ENCODE peak calls at places on chromosomes 1 and 21, in four cellular contexts. X, S, N and I are unnamed samples.

GRCh38 chr1:119404736-119405135 is 10.2 kb upstream of the HSD3B2 start:
- DNase-seq in X (no peak), S (no peak), N (no peak), I (no peak)

GRCh38 chr1:182217967-182218366 is 156.5 kb upstream of the ZNF648 start:
- DNase-seq in X (no peak), S (no peak), N (no peak), I (no peak)

GRCh38 chr1:90722874-90723273 is 5.8 kb upstream of the BARHL2 start:
- DNase-seq in X (no peak), S (no peak), N (no peak), I (no peak)

GRCh38 chr1:3472088-3472850 is 17.8 kb downstream of the ARHGEF16 start:
- DNase-seq in X (no peak), S (no peak), N (no peak), I (no peak)

GRCh38 chr1:21232044-21232443 is 55.3 kb upstream of the EIF4G3 start:
- DNase-seq in X (no peak), S (no peak), N (peak; percentile 27), I (peak; percentile 70)

GRCh38 chr1:241608379-241609033 is 31.7 kb downstream of the CHML start:
- DNase-seq in X (no peak), S (no peak), N (no peak), I (no peak)

GRCh38 chr1:225851810-225852209 is 30.4 kb downstream of the TMEM63A start:
- DNase-seq in X (no peak), S (no peak), N (no peak), I (no peak)

GRCh38 chr1:18820791-18821641 is 38.4 kb downstream of the TAS1R2 start:
- DNase-seq in X (peak; percentile 12), S (peak; percentile 15), N (peak; percentile 72), I (peak; percentile 53)

GRCh38 chr1:228011721-228012311 is 5.0 kb downstream of the WNT3A start:
- DNase-seq in X (no peak), S (no peak), N (no peak), I (peak; percentile 24)

GRCh38 chr1:65393345-65393744 is 27.1 kb upstream of the LEPR start:
- DNase-seq in X (no peak), S (no peak), N (no peak), I (no peak)

GRCh38 chr21:36589352-36589971 is 109.5 kb upstream of the SIM2 start:
- DNase-seq in X (no peak), S (no peak), N (no peak), I (no peak)

GRCh38 chr1:176949033-176949662 is 215.4 kb downstream of the ASTN1 start:
- DNase-seq in X (peak; percentile 2), S (no peak), N (peak; percentile 44), I (peak; percentile 29)

GRCh38 chr1:39142394-39143060 is 62.0 kb upstream of the MACF1 start:
- DNase-seq in X (peak; percentile 53), S (no peak), N (peak; percentile 91), I (no peak)

GRCh38 chr1:63955746-63956145 is 181.9 kb downstream of the ROR1 start:
- DNase-seq in X (no peak), S (no peak), N (no peak), I (no peak)

GRCh38 chr1:11519629-11520031 is 40.7 kb downstream of the DISP3 start:
- DNase-seq in X (no peak), S (no peak), N (no peak), I (no peak)

GRCh38 chr1:248696261-248696660 is 6.3 kb downstream of the OR14I1 start:
- DNase-seq in X (no peak), S (no peak), N (peak; percentile 11), I (no peak)

GRCh38 chr1:44036409-44037111 is 5.3 kb upstream of the SLC6A9 start:
- DNase-seq in X (no peak), S (peak; percentile 44), N (peak; percentile 77), I (peak; percentile 82)